ENCODE peak calls at places on chromosome 4, in five cellular contexts. One of them, this sample, is unnamed.

GRCh38 chr4:142262956-142263355 is 583.1 kb downstream of the INPP4B start:
- DNase-seq in A549: no peak
- DNase-seq in SK-N-SH: no peak
- DNase-seq in GM12878: no peak
- DNase-seq in K562: no peak
- DNase-seq in this sample: no peak

GRCh38 chr4:1512738-1513660 is 106.8 kb upstream of the NKX1-1 start:
- DNase-seq in A549: peak; percentile 25
- DNase-seq in SK-N-SH: peak; percentile 87
- DNase-seq in GM12878: no peak
- DNase-seq in K562: peak; percentile 72
- DNase-seq in this sample: no peak

GRCh38 chr4:119898211-119898610 is 168.4 kb downstream of the MAD2L1 start:
- DNase-seq in A549: no peak
- DNase-seq in SK-N-SH: peak; percentile 37
- DNase-seq in GM12878: no peak
- DNase-seq in K562: no peak
- DNase-seq in this sample: no peak

GRCh38 chr4:114028071-114028470 is 48.6 kb upstream of the ARSJ start:
- DNase-seq in A549: no peak
- DNase-seq in SK-N-SH: no peak
- DNase-seq in GM12878: no peak
- DNase-seq in K562: no peak
- DNase-seq in this sample: peak; percentile 9

GRCh38 chr4:189912170-189912569 is 28.5 kb upstream of the FRG1 start:
- DNase-seq in A549: no peak
- DNase-seq in SK-N-SH: no peak
- DNase-seq in GM12878: no peak
- DNase-seq in K562: no peak
- DNase-seq in this sample: no peak

GRCh38 chr4:120850048-120850599 is 72.4 kb downstream of the PRDM5 start:
- DNase-seq in A549: no peak
- DNase-seq in SK-N-SH: no peak
- DNase-seq in GM12878: no peak
- DNase-seq in K562: no peak
- DNase-seq in this sample: peak; percentile 68

GRCh38 chr4:23779839-23780238 is 110.0 kb downstream of the PPARGC1A start:
- DNase-seq in A549: no peak
- DNase-seq in SK-N-SH: peak; percentile 2
- DNase-seq in GM12878: no peak
- DNase-seq in K562: no peak
- DNase-seq in this sample: no peak

GRCh38 chr4:113837397-113837796 is 75.9 kb upstream of the CAMK2D start:
- DNase-seq in A549: peak; percentile 0
- DNase-seq in SK-N-SH: no peak
- DNase-seq in GM12878: peak; percentile 94
- DNase-seq in K562: no peak
- DNase-seq in this sample: peak; percentile 94

GRCh38 chr4:188941524-188942109 is 802.4 kb downstream of the TRIML1 start:
- DNase-seq in A549: peak; percentile 58
- DNase-seq in SK-N-SH: no peak
- DNase-seq in GM12878: no peak
- DNase-seq in K562: no peak
- DNase-seq in this sample: peak; percentile 100

GRCh38 chr4:84879651-84880200 is 86.8 kb downstream of the WDFY3 start:
- DNase-seq in A549: no peak
- DNase-seq in SK-N-SH: no peak
- DNase-seq in GM12878: no peak
- DNase-seq in K562: no peak
- DNase-seq in this sample: peak; percentile 33
- TF ChIP-seq RCOR1 in A549: no peak
- TF ChIP-seq RCOR1 in SK-N-SH: no peak
- TF ChIP-seq RCOR1 in GM12878: no peak
- TF ChIP-seq RCOR1 in K562: no peak
- TF ChIP-seq RCOR1 in this sample: no peak

DNA sequence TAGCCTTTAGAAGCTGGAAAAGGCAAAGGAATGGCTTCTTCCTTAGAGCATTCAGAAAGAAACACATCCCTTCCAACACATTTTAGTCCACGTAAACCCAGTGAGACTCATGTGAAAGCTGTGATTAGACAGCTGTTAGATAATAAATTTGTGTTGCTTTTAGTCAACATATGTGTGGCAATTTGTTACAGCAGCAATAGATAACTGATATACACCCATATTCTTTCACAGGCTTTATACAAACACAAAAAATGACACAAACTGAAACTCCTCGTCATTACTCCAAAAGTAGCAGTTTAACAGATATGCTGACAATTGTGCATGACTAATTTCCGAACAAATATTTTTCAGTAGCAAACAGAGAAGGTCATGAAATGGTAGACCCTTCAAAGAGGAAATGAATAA is 65.3 kb downstream of the ANTXR2 start:
- DNase-seq in A549: no peak
- DNase-seq in SK-N-SH: no peak
- DNase-seq in GM12878: peak; percentile 26
- DNase-seq in K562: peak; percentile 13
- DNase-seq in this sample: no peak
- TF ChIP-seq RCOR1 in A549: no peak
- TF ChIP-seq RCOR1 in SK-N-SH: no peak
- TF ChIP-seq RCOR1 in GM12878: no peak
- TF ChIP-seq RCOR1 in K562: no peak
- TF ChIP-seq RCOR1 in this sample: no peak

GRCh38 chr4:159227984-159228383 is 125.1 kb downstream of the RAPGEF2 start:
- DNase-seq in A549: no peak
- DNase-seq in SK-N-SH: peak; percentile 27
- DNase-seq in GM12878: no peak
- DNase-seq in K562: no peak
- DNase-seq in this sample: peak; percentile 92
- TF ChIP-seq RCOR1 in A549: no peak
- TF ChIP-seq RCOR1 in SK-N-SH: no peak
- TF ChIP-seq RCOR1 in GM12878: no peak
- TF ChIP-seq RCOR1 in K562: no peak
- TF ChIP-seq RCOR1 in this sample: peak; percentile 54

GRCh38 chr4:89000844-89001360 is 56.1 kb downstream of the FAM13A start:
- DNase-seq in A549: peak; percentile 1
- DNase-seq in SK-N-SH: peak; percentile 53
- DNase-seq in GM12878: no peak
- DNase-seq in K562: peak; percentile 36
- DNase-seq in this sample: peak; percentile 60
- TF ChIP-seq RCOR1 in A549: no peak
- TF ChIP-seq RCOR1 in SK-N-SH: no peak
- TF ChIP-seq RCOR1 in GM12878: no peak
- TF ChIP-seq RCOR1 in K562: no peak
- TF ChIP-seq RCOR1 in this sample: no peak

GRCh38 chr4:184156169-184156568 is 61.5 kb downstream of the ENPP6 start:
- DNase-seq in A549: no peak
- DNase-seq in SK-N-SH: no peak
- DNase-seq in GM12878: no peak
- DNase-seq in K562: no peak
- DNase-seq in this sample: no peak
- TF ChIP-seq RCOR1 in A549: no peak
- TF ChIP-seq RCOR1 in SK-N-SH: no peak
- TF ChIP-seq RCOR1 in GM12878: no peak
- TF ChIP-seq RCOR1 in K562: no peak
- TF ChIP-seq RCOR1 in this sample: no peak

This sample was measured in IMR-90.